ENCODE peak calls at places on chromosomes 4 and X, in ten cellular contexts. One of them, this sample, is unnamed.

GRCh38 chrX:106170318-106170717 is 2.2 kb downstream of the PWWP3B start:
- DNase-seq in OCI-LY7: no peak
- DNase-seq in Peyer's patch: no peak
- DNase-seq in Caco-2: peak; percentile 3
- DNase-seq in BJ: no peak
- DNase-seq in left ventricle myocardium inferior: no peak
- DNase-seq in fibroblast of villous mesenchyme: peak; percentile 25
- DNase-seq in esophagus squamous epithelium: no peak
- DNase-seq in heart left ventricle: no peak
- DNase-seq in bronchial epithelial cell: peak; percentile 27
- DNase-seq in this sample: no peak

GRCh38 chrX:54076903-54077302 is 32.6 kb upstream of the PHF8 start:
- DNase-seq in OCI-LY7: no peak
- DNase-seq in esophagus squamous epithelium: no peak
- DNase-seq in bronchial epithelial cell: peak; percentile 80
- DNase-seq in Peyer's patch: no peak
- DNase-seq in Caco-2: no peak
- DNase-seq in left ventricle myocardium inferior: no peak
- DNase-seq in heart left ventricle: no peak
- DNase-seq in BJ: peak; percentile 39
- DNase-seq in fibroblast of villous mesenchyme: peak; percentile 55
- DNase-seq in this sample: no peak

GRCh38 chrX:129781134-129782014 is 1.6 kb downstream of the SASH3 start:
- DNase-seq in fibroblast of villous mesenchyme: no peak
- DNase-seq in BJ: no peak
- DNase-seq in esophagus squamous epithelium: peak; percentile 28
- DNase-seq in Peyer's patch: peak; percentile 92
- DNase-seq in OCI-LY7: peak; percentile 92
- DNase-seq in left ventricle myocardium inferior: no peak
- DNase-seq in Caco-2: no peak
- DNase-seq in heart left ventricle: peak; percentile 71
- DNase-seq in bronchial epithelial cell: no peak
- DNase-seq in this sample: no peak

GRCh38 chr4:158788608-158789007 is 19.8 kb downstream of the FNIP2 start:
- DNase-seq in bronchial epithelial cell: no peak
- DNase-seq in Caco-2: no peak
- DNase-seq in OCI-LY7: no peak
- DNase-seq in BJ: no peak
- DNase-seq in left ventricle myocardium inferior: no peak
- DNase-seq in esophagus squamous epithelium: no peak
- DNase-seq in fibroblast of villous mesenchyme: no peak
- DNase-seq in Peyer's patch: no peak
- DNase-seq in heart left ventricle: no peak
- DNase-seq in this sample: no peak

GRCh38 chr4:152161676-152162330 is 374.1 kb downstream of the FBXW7 start:
- DNase-seq in BJ: no peak
- DNase-seq in Caco-2: no peak
- DNase-seq in fibroblast of villous mesenchyme: no peak
- DNase-seq in OCI-LY7: no peak
- DNase-seq in esophagus squamous epithelium: no peak
- DNase-seq in heart left ventricle: no peak
- DNase-seq in left ventricle myocardium inferior: no peak
- DNase-seq in bronchial epithelial cell: peak; percentile 46
- DNase-seq in Peyer's patch: no peak
- DNase-seq in this sample: no peak

GRCh38 chr4:152014280-152014679 is 253.5 kb upstream of the GATB start:
- DNase-seq in left ventricle myocardium inferior: no peak
- DNase-seq in fibroblast of villous mesenchyme: no peak
- DNase-seq in bronchial epithelial cell: no peak
- DNase-seq in Peyer's patch: peak; percentile 36
- DNase-seq in esophagus squamous epithelium: no peak
- DNase-seq in heart left ventricle: no peak
- DNase-seq in Caco-2: no peak
- DNase-seq in BJ: no peak
- DNase-seq in OCI-LY7: no peak
- DNase-seq in this sample: no peak

GRCh38 chr4:151874328-151874727 is 113.5 kb upstream of the GATB start:
- DNase-seq in heart left ventricle: no peak
- DNase-seq in OCI-LY7: no peak
- DNase-seq in bronchial epithelial cell: no peak
- DNase-seq in esophagus squamous epithelium: no peak
- DNase-seq in left ventricle myocardium inferior: no peak
- DNase-seq in BJ: no peak
- DNase-seq in Caco-2: no peak
- DNase-seq in Peyer's patch: no peak
- DNase-seq in fibroblast of villous mesenchyme: no peak
- DNase-seq in this sample: no peak

GRCh38 chrX:129522184-129523059 is 868 bp downstream of the SMARCA1 start:
- DNase-seq in OCI-LY7: no peak
- DNase-seq in Peyer's patch: no peak
- DNase-seq in heart left ventricle: peak; percentile 63
- DNase-seq in fibroblast of villous mesenchyme: peak; percentile 80
- DNase-seq in left ventricle myocardium inferior: peak; percentile 34
- DNase-seq in esophagus squamous epithelium: no peak
- DNase-seq in BJ: no peak
- DNase-seq in Caco-2: peak; percentile 59
- DNase-seq in bronchial epithelial cell: peak; percentile 33
- DNase-seq in this sample: peak; percentile 38

GRCh38 chr4:83629945-83630684 is 94.2 kb downstream of the GPAT3 start:
- DNase-seq in bronchial epithelial cell: peak; percentile 83
- DNase-seq in fibroblast of villous mesenchyme: peak; percentile 99
- DNase-seq in OCI-LY7: no peak
- DNase-seq in esophagus squamous epithelium: no peak
- DNase-seq in Peyer's patch: no peak
- DNase-seq in heart left ventricle: no peak
- DNase-seq in Caco-2: peak; percentile 39
- DNase-seq in left ventricle myocardium inferior: peak; percentile 36
- DNase-seq in BJ: no peak
- DNase-seq in this sample: no peak

GRCh38 chr4:40886931-40887330 is 137.2 kb downstream of the NSUN7 start:
- DNase-seq in Caco-2: no peak
- DNase-seq in BJ: no peak
- DNase-seq in heart left ventricle: no peak
- DNase-seq in left ventricle myocardium inferior: no peak
- DNase-seq in bronchial epithelial cell: no peak
- DNase-seq in OCI-LY7: no peak
- DNase-seq in esophagus squamous epithelium: no peak
- DNase-seq in fibroblast of villous mesenchyme: no peak
- DNase-seq in Peyer's patch: no peak
- DNase-seq in this sample: no peak

GRCh38 chr4:25928956-25929336 is 14.9 kb downstream of the SMIM20 start:
- DNase-seq in BJ: no peak
- DNase-seq in left ventricle myocardium inferior: no peak
- DNase-seq in heart left ventricle: no peak
- DNase-seq in esophagus squamous epithelium: no peak
- DNase-seq in fibroblast of villous mesenchyme: peak; percentile 32
- DNase-seq in Caco-2: no peak
- DNase-seq in OCI-LY7: no peak
- DNase-seq in Peyer's patch: no peak
- DNase-seq in bronchial epithelial cell: peak; percentile 82
- DNase-seq in this sample: no peak

GRCh38 chrX:98071331-98071730 is 1187.6 kb downstream of the RPA4 start:
- DNase-seq in fibroblast of villous mesenchyme: no peak
- DNase-seq in heart left ventricle: no peak
- DNase-seq in OCI-LY7: no peak
- DNase-seq in Peyer's patch: no peak
- DNase-seq in bronchial epithelial cell: no peak
- DNase-seq in BJ: no peak
- DNase-seq in left ventricle myocardium inferior: no peak
- DNase-seq in Caco-2: peak; percentile 0
- DNase-seq in esophagus squamous epithelium: no peak
- DNase-seq in this sample: no peak
- TF ChIP-seq CTCF in fibroblast of villous mesenchyme: no peak
- TF ChIP-seq CTCF in heart left ventricle: no peak
- TF ChIP-seq CTCF in OCI-LY7: no peak
- TF ChIP-seq CTCF in Peyer's patch: no peak
- TF ChIP-seq CTCF in bronchial epithelial cell: no peak
- TF ChIP-seq CTCF in BJ: no peak
- TF ChIP-seq CTCF in left ventricle myocardium inferior: no peak
- TF ChIP-seq CTCF in Caco-2: no peak
- TF ChIP-seq CTCF in esophagus squamous epithelium: no peak
- TF ChIP-seq CTCF in this sample: no peak

GRCh38 chr4:38760915-38761314 is 21.9 kb downstream of the TLR10 start:
- DNase-seq in BJ: no peak
- DNase-seq in left ventricle myocardium inferior: no peak
- DNase-seq in bronchial epithelial cell: no peak
- DNase-seq in heart left ventricle: no peak
- DNase-seq in OCI-LY7: peak; percentile 83
- DNase-seq in esophagus squamous epithelium: no peak
- DNase-seq in Caco-2: no peak
- DNase-seq in Peyer's patch: peak; percentile 68
- DNase-seq in fibroblast of villous mesenchyme: no peak
- DNase-seq in this sample: no peak

GRCh38 chr4:38759077-38759789 is 23.6 kb downstream of the TLR10 start:
- DNase-seq in Peyer's patch: peak; percentile 73
- DNase-seq in OCI-LY7: peak; percentile 83
- DNase-seq in Caco-2: no peak
- DNase-seq in bronchial epithelial cell: peak; percentile 33
- DNase-seq in fibroblast of villous mesenchyme: peak; percentile 74
- DNase-seq in esophagus squamous epithelium: no peak
- DNase-seq in left ventricle myocardium inferior: peak; percentile 25
- DNase-seq in heart left ventricle: no peak
- DNase-seq in BJ: no peak
- DNase-seq in this sample: peak; percentile 68

GRCh38 chr4:38759790-38760122 is 23.0 kb downstream of the TLR10 start:
- DNase-seq in heart left ventricle: no peak
- DNase-seq in bronchial epithelial cell: no peak
- DNase-seq in fibroblast of villous mesenchyme: no peak
- DNase-seq in BJ: no peak
- DNase-seq in esophagus squamous epithelium: no peak
- DNase-seq in OCI-LY7: no peak
- DNase-seq in Peyer's patch: no peak
- DNase-seq in Caco-2: no peak
- DNase-seq in left ventricle myocardium inferior: no peak
- DNase-seq in this sample: no peak

GRCh38 chr4:38762560-38762959 is 20.2 kb downstream of the TLR10 start:
- DNase-seq in heart left ventricle: no peak
- DNase-seq in BJ: no peak
- DNase-seq in left ventricle myocardium inferior: no peak
- DNase-seq in esophagus squamous epithelium: no peak
- DNase-seq in Caco-2: no peak
- DNase-seq in bronchial epithelial cell: no peak
- DNase-seq in Peyer's patch: peak; percentile 60
- DNase-seq in fibroblast of villous mesenchyme: no peak
- DNase-seq in OCI-LY7: peak; percentile 92
- DNase-seq in this sample: no peak

DNA sequence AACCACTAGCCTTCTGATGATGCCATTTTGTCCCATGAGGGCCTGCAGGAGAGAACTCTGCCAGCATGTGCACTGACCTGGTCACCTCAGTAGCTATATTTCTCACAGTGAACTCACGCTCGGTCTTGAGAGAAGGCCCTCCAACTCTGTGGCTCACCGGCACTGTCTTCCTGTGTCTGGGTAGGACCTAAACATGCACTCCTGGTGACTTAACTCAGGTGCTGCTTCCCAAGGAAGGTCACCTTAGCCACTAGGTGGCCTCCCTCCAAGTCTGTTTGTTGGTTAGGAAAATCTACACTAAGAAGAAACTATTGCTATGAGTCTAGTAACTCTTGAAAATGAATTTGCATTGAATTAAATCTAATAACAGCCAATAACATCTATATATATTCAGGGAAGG is 24.8 kb downstream of the TLR10 start:
- DNase-seq in heart left ventricle: no peak
- DNase-seq in Caco-2: peak; percentile 37
- DNase-seq in OCI-LY7: peak; percentile 67
- DNase-seq in bronchial epithelial cell: peak; percentile 40
- DNase-seq in fibroblast of villous mesenchyme: no peak
- DNase-seq in Peyer's patch: peak; percentile 29
- DNase-seq in esophagus squamous epithelium: no peak
- DNase-seq in BJ: no peak
- DNase-seq in left ventricle myocardium inferior: no peak
- DNase-seq in this sample: no peak
- TF ChIP-seq CTCF in heart left ventricle: no peak
- TF ChIP-seq CTCF in Caco-2: peak; percentile 42
- TF ChIP-seq CTCF in OCI-LY7: peak; percentile 81
- TF ChIP-seq CTCF in bronchial epithelial cell: peak; percentile 58
- TF ChIP-seq CTCF in fibroblast of villous mesenchyme: peak; percentile 14
- TF ChIP-seq CTCF in Peyer's patch: no peak
- TF ChIP-seq CTCF in esophagus squamous epithelium: peak; percentile 22
- TF ChIP-seq CTCF in BJ: peak; percentile 25
- TF ChIP-seq CTCF in left ventricle myocardium inferior: no peak
- TF ChIP-seq CTCF in this sample: no peak

GRCh38 chr4:12545845-12546244 is 938.3 kb downstream of the RAB28 start:
- DNase-seq in left ventricle myocardium inferior: no peak
- DNase-seq in fibroblast of villous mesenchyme: no peak
- DNase-seq in Peyer's patch: no peak
- DNase-seq in Caco-2: no peak
- DNase-seq in bronchial epithelial cell: no peak
- DNase-seq in OCI-LY7: no peak
- DNase-seq in esophagus squamous epithelium: no peak
- DNase-seq in BJ: no peak
- DNase-seq in heart left ventricle: no peak
- DNase-seq in this sample: no peak

GRCh38 chr4:12548678-12549077 is 935.5 kb downstream of the RAB28 start:
- DNase-seq in left ventricle myocardium inferior: no peak
- DNase-seq in fibroblast of villous mesenchyme: no peak
- DNase-seq in heart left ventricle: no peak
- DNase-seq in Caco-2: no peak
- DNase-seq in BJ: no peak
- DNase-seq in Peyer's patch: no peak
- DNase-seq in bronchial epithelial cell: no peak
- DNase-seq in OCI-LY7: no peak
- DNase-seq in esophagus squamous epithelium: no peak
- DNase-seq in this sample: no peak
- TF ChIP-seq CTCF in left ventricle myocardium inferior: no peak
- TF ChIP-seq CTCF in fibroblast of villous mesenchyme: no peak
- TF ChIP-seq CTCF in heart left ventricle: no peak
- TF ChIP-seq CTCF in Caco-2: no peak
- TF ChIP-seq CTCF in BJ: no peak
- TF ChIP-seq CTCF in Peyer's patch: no peak
- TF ChIP-seq CTCF in bronchial epithelial cell: no peak
- TF ChIP-seq CTCF in OCI-LY7: no peak
- TF ChIP-seq CTCF in esophagus squamous epithelium: no peak
- TF ChIP-seq CTCF in this sample: no peak

DNA sequence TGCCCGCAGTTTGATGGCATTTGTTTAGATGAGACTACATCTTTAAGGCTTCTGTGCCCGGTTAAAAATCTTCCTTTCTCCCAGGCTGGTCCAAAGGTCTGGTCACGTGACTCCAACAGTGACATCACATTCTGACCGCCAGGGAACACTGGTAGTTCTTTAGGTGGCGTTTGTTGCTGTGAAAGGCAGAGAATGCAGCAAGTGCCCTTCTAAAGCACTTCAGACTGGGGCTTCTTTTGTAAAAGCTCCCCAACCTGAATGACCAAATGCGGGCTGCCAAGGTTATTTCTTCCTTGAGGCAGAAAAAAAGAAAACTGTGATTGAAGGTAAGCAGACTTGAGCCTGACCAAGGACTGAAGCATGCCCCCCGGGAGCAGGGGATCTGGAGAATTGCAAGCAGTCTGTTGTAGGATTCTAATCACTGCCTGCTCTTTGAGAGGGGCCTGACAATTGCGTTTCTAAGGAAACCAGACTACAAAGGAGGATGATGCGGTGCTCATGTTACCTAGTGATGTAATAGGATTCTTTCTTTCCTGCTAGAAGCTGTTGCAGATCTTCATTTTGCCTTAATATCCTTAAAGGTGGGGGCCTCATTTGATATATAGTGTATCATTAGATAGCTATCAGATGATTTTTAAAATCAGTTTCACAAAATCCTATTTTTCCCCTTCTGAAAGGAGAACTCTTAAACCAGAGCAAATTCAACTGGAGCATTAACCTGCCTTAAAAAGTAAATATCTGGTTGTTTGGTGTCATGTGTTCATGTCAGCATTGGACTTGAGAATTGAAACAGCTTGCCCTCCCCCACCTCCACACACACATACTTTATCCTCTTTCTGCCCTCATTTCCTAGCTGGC is 133.1 kb downstream of the AKAP4 start:
- DNase-seq in heart left ventricle: no peak
- DNase-seq in fibroblast of villous mesenchyme: no peak
- DNase-seq in Caco-2: peak; percentile 67
- DNase-seq in BJ: no peak
- DNase-seq in esophagus squamous epithelium: no peak
- DNase-seq in OCI-LY7: no peak
- DNase-seq in bronchial epithelial cell: peak; percentile 9
- DNase-seq in Peyer's patch: no peak
- DNase-seq in left ventricle myocardium inferior: no peak
- DNase-seq in this sample: peak; percentile 28
- TF ChIP-seq CTCF in heart left ventricle: no peak
- TF ChIP-seq CTCF in fibroblast of villous mesenchyme: no peak
- TF ChIP-seq CTCF in Caco-2: peak; percentile 11
- TF ChIP-seq CTCF in BJ: no peak
- TF ChIP-seq CTCF in esophagus squamous epithelium: no peak
- TF ChIP-seq CTCF in OCI-LY7: no peak
- TF ChIP-seq CTCF in bronchial epithelial cell: no peak
- TF ChIP-seq CTCF in Peyer's patch: no peak
- TF ChIP-seq CTCF in left ventricle myocardium inferior: no peak
- TF ChIP-seq CTCF in this sample: no peak